ENCODE peak calls at places on chromosome 19, in seven cellular contexts. Q, D, E, F, N, V and R are unnamed samples. For H3K4me1, the result is how much of the 10 kb centered on the place peaks cover.

GRCh38 chr19:31938675-31939074 is 406.7 kb upstream of the ZNF507 start:
- DNase-seq in Q (no peak), D (no peak), E (no peak), F (no peak), N (no peak), V (no peak), R (no peak)

GRCh38 chr19:29662604-29663404 is 2.5 kb upstream of the PLEKHF1 start:
- DNase-seq in Q (peak), D (peak), E (peak), F (no peak), N (peak), V (no peak), R (peak)

GRCh38 chr19:10854350-10855089 is 6.3 kb downstream of the C19orf38 start:
- DNase-seq in Q (no peak), D (no peak), E (no peak), F (no peak), N (no peak), V (no peak), R (no peak)

GRCh38 chr19:55398200-55398947 is 9.2 kb downstream of the UBE2S start:
- DNase-seq in Q (no peak), D (no peak), E (no peak), F (no peak), N (no peak), V (no peak), R (no peak)

GRCh38 chr19:7522923-7523667 is 671 bp downstream of the MCOLN1 start:
- DNase-seq in Q (peak), D (peak), E (no peak), F (peak), N (no peak), V (no peak), R (no peak)

GRCh38 chr19:18699403-18700054 is 16.0 kb downstream of the CRTC1 start:
- DNase-seq in Q (no peak), D (no peak), E (no peak), F (no peak), N (peak), V (no peak), R (peak)

GRCh38 chr19:7970716-7971448 is 27.4 kb upstream of the TIMM44 start:
- DNase-seq in Q (peak), D (peak), E (peak), F (peak), N (peak), V (peak), R (peak)

GRCh38 chr19:690203-690602 is 5.0 kb downstream of the PRSS57 start:
- DNase-seq in Q (no peak), D (no peak), E (no peak), F (no peak), N (no peak), V (no peak), R (no peak)

GRCh38 chr19:2856457-2857055 is 10.6 kb upstream of the ZNF556 start:
- DNase-seq in Q (no peak), D (no peak), E (no peak), F (no peak), N (no peak), V (no peak), R (no peak)

GRCh38 chr19:2853015-2853606 is 11.8 kb downstream of the ZNF555 start:
- DNase-seq in Q (no peak), D (no peak), E (no peak), F (no peak), N (no peak), V (no peak), R (no peak)

GRCh38 chr19:2850256-2850925 is 9.1 kb downstream of the ZNF555 start:
- DNase-seq in Q (no peak), D (no peak), E (no peak), F (no peak), N (no peak), V (no peak), R (no peak)

GRCh38 chr19:2854849-2855248 is 12.3 kb upstream of the ZNF556 start:
- DNase-seq in Q (no peak), D (no peak), E (no peak), F (no peak), N (no peak), V (no peak), R (no peak)

GRCh38 chr19:2852598-2852997 is 11.3 kb downstream of the ZNF555 start:
- DNase-seq in Q (no peak), D (no peak), E (no peak), F (no peak), N (no peak), V (no peak), R (no peak)
- H3K4me3 ChIP-seq in Q (no peak), D (peak), E (no peak), F (no peak), N (no peak), V (no peak), R (no peak)

GRCh38 chr19:38846097-38846496 is 3.7 kb downstream of the HNRNPL start:
- DNase-seq in Q (no peak), D (peak), E (no peak), F (no peak), N (no peak), V (no peak), R (no peak)
- H3K27ac ChIP-seq in Q (no peak), D (peak), E (no peak), F (no peak), N (no peak), V (no peak), R (no peak)

DNA sequence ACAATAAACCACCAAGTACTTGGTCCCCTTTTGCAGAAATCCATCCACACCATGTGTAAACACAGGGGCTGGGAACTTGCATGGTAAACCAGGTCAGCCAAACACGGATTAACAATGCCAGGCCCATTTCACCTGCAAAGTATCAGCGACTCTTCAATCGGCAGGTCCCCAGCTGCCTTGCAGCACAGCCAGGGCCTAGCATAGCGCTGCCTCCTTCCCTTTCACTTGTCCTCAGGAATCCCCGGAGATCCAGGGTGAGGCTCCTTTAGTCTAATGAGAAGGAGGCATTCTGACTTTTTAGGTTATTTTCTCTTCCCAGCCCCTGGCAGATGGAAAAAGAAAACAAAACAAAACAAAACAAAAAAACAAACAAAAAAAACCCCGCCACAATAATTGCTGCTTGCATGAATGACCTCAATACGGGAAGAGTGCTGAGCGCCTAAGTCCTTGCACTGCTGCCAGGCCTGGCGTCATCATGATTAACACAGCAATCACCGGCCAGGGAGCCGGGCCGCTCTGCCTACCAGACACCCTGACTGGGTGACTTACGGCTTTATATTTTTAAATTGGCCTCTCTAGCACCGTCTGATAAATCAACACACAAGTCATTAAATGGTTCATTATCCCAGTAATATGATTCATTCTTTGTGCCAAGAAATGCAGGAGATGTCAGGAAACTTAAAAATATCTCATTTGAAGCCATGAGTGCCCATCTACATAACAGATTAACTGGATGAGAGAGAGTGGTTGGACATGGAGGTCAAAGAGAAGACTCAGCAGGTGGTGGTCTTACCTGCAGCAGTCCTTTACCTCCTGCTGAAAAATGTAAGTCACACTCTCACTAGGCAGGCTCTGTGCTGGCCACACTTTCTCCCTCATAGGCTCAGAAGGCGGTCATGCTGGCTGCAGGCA is 692.7 kb downstream of the UQCRFS1 start:
- DNase-seq in Q (no peak), D (no peak), E (no peak), F (no peak), N (no peak), V (no peak), R (no peak)
- H3K4me1 ChIP-seq in Q (under half), D (under half), E (under half), F (under half), N (under half), V (under half), R (under half)

GRCh38 chr19:17468302-17469091 is 1.8 kb upstream of the SLC27A1 start:
- DNase-seq in Q (no peak), D (peak), E (no peak), F (no peak), N (peak), V (no peak), R (no peak)
- H3K4me3 ChIP-seq in Q (no peak), D (peak), E (no peak), F (no peak), N (no peak), V (peak), R (no peak)

GRCh38 chr19:30862876-30863275 is 486.4 kb downstream of the TSHZ3 start:
- DNase-seq in Q (no peak), D (no peak), E (no peak), F (no peak), N (no peak), V (no peak), R (no peak)
- H3K27ac ChIP-seq in Q (no peak), D (no peak), E (no peak), F (no peak), N (no peak), V (no peak), R (no peak)

GRCh38 chr19:40716655-40717324 is at the start of the genes COQ8B and ITPKC:
- DNase-seq in Q (peak), D (peak), E (peak), F (peak), N (peak), V (peak), R (peak)

GRCh38 chr19:40717325-40717879 is 490 bp downstream of the ITPKC start:
- DNase-seq in Q (no peak), D (no peak), E (no peak), F (no peak), N (no peak), V (no peak), R (peak)

GRCh38 chr19:40719414-40719894 is 2.5 kb downstream of the ITPKC start:
- DNase-seq in Q (no peak), D (no peak), E (no peak), F (no peak), N (no peak), V (no peak), R (peak)

GRCh38 chr19:40717880-40718773 is 1.2 kb downstream of the ITPKC start:
- DNase-seq in Q (peak), D (peak), E (peak), F (no peak), N (peak), V (no peak), R (peak)

GRCh38 chr19:40718774-40719391 is 2.0 kb downstream of the ITPKC start:
- DNase-seq in Q (peak), D (peak), E (peak), F (no peak), N (peak), V (no peak), R (peak)
- H3K4me1 ChIP-seq in Q (under half), D (half or more), E (under half), F (under half), N (half or more), V (under half), R (under half)

DNA sequence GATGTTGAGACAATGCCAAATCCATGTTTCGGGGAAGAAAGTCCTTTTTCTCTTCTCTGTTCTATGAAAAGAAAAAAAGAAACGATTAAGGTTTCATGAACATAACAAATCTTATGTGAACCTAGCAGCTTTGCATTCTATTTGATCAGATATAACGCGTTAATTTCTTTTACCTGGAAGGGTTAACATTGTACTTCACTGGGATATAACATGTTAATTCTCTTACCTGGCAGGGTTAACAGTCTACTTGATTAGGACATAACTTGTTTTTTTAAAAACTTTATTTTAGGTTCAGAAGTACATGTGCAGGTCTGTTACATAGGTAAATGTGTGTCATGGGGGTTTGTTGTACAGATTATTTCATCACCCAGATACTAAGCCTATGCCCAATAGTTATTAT is 68.8 kb downstream of the CPAMD8 start:
- DNase-seq in Q (no peak), D (no peak), E (no peak), F (no peak), N (no peak), V (no peak), R (no peak)
- H3K4me3 ChIP-seq in Q (no peak), D (no peak), E (no peak), F (no peak), N (no peak), V (no peak), R (no peak)

GRCh38 chr19:15237759-15238638 is 5.8 kb upstream of the EPHX3 start:
- DNase-seq in Q (no peak), D (no peak), E (no peak), F (no peak), N (no peak), V (no peak), R (no peak)

GRCh38 chr19:15234525-15235130 is 2.4 kb upstream of the EPHX3 start:
- DNase-seq in Q (no peak), D (no peak), E (peak), F (no peak), N (no peak), V (no peak), R (no peak)

GRCh38 chr19:15238639-15239155 is 6.4 kb upstream of the EPHX3 start:
- DNase-seq in Q (no peak), D (no peak), E (no peak), F (no peak), N (no peak), V (no peak), R (no peak)

GRCh38 chr19:15236886-15237285 is 4.6 kb upstream of the EPHX3 start:
- DNase-seq in Q (no peak), D (no peak), E (no peak), F (no peak), N (no peak), V (no peak), R (no peak)

GRCh38 chr19:15235796-15236195 is 3.5 kb upstream of the EPHX3 start:
- DNase-seq in Q (no peak), D (no peak), E (no peak), F (no peak), N (no peak), V (no peak), R (no peak)
- H3K27ac ChIP-seq in Q (no peak), D (peak), E (no peak), F (no peak), N (no peak), V (no peak), R (no peak)

GRCh38 chr19:46976845-46977320 is 42.8 kb upstream of the NPAS1 start:
- DNase-seq in Q (peak), D (peak), E (peak), F (peak), N (no peak), V (no peak), R (no peak)
- H3K4me1 ChIP-seq in Q (under half), D (half or more), E (under half), F (under half), N (half or more), V (under half), R (under half)